ENCODE peak calls at places on chromosomes 5 and 9, in seven cellular contexts. W, M, K, P, Y, Q and G are unnamed samples.

GRCh38 chr9:128435611-128436010 is 15.0 kb downstream of the CERCAM start:
- DNase-seq in Q (no peak), P (no peak), K (no peak), M (no peak), Y (no peak), W (no peak), G (no peak)

GRCh38 chr5:171579162-171579561 is 159.7 kb downstream of the FGF18 start:
- DNase-seq in P (no peak), Y (no peak), K (no peak), W (no peak), Q (peak), M (no peak), G (no peak)

GRCh38 chr5:113000466-113000865 is 23.9 kb downstream of the DCP2 start:
- DNase-seq in K (no peak), P (no peak), W (no peak), M (no peak), Q (no peak), Y (no peak), G (no peak)

GRCh38 chr9:8012986-8013385 is 213.4 kb upstream of the DMAC1 start:
- DNase-seq in W (no peak), K (no peak), P (no peak), Y (no peak), Q (no peak), M (no peak), G (no peak)

GRCh38 chr5:150658699-150659265 is 2.3 kb upstream of the MYOZ3 start:
- DNase-seq in W (no peak), M (no peak), Q (no peak), Y (no peak), K (no peak), P (no peak), G (no peak)

GRCh38 chr5:176868731-176869130 is 30.4 kb downstream of the HK3 start:
- DNase-seq in Q (no peak), M (no peak), W (no peak), K (no peak), P (no peak), Y (no peak), G (no peak)

GRCh38 chr5:104987074-104987473 is 1424.5 kb upstream of the NUDT12 start:
- DNase-seq in P (no peak), Q (no peak), M (no peak), Y (no peak), K (no peak), W (no peak), G (no peak)

GRCh38 chr9:108704156-108704852 is 151.5 kb downstream of the ACTL7B start:
- DNase-seq in W (no peak), M (no peak), Q (peak), P (no peak), K (no peak), Y (no peak), G (no peak)

GRCh38 chr9:121349009-121349408 is 21.0 kb downstream of the STOM start:
- DNase-seq in M (no peak), P (no peak), W (no peak), Q (no peak), K (no peak), Y (no peak), G (no peak)

GRCh38 chr5:151602806-151603205 is 11.7 kb upstream of the FAT2 start:
- DNase-seq in M (no peak), W (no peak), Y (no peak), K (no peak), Q (no peak), P (no peak), G (no peak)